ENCODE peak calls at places on chromosomes 4 and X, in eight cellular contexts. S, X, K, M, T, E, L and A are unnamed samples.

GRCh38 chr4:113495790-113496189 is 265.7 kb downstream of the CAMK2D start:
- DNase-seq in L (no peak), E (no peak), X (no peak), S (no peak), T (no peak), K (no peak), M (no peak), A (no peak)

GRCh38 chr4:64158648-64159326 is 250.5 kb downstream of the TECRL start:
- DNase-seq in E (peak), X (peak), L (peak), M (peak), K (peak), S (peak), T (no peak), A (no peak)

GRCh38 chr4:65510976-65511375 is 159.3 kb downstream of the EPHA5 start:
- DNase-seq in K (no peak), E (no peak), L (peak), S (no peak), M (no peak), X (no peak), T (no peak), A (no peak)

GRCh38 chrX:155009994-155010472 is 12.5 kb downstream of the F8 start:
- DNase-seq in L (no peak), X (no peak), E (no peak), T (no peak), S (no peak), K (no peak), M (no peak), A (no peak)

GRCh38 chrX:136850441-136851175 is 29.9 kb downstream of the RBMX start:
- DNase-seq in L (no peak), M (no peak), T (no peak), S (no peak), E (no peak), K (no peak), X (no peak), A (no peak)

GRCh38 chrX:114906978-114907510 is 110.4 kb downstream of the IL13RA2 start:
- DNase-seq in L (no peak), M (no peak), X (no peak), T (no peak), K (no peak), E (no peak), S (no peak), A (no peak)

GRCh38 chrX:22060451-22060940 is 28.4 kb downstream of the PHEX start:
- DNase-seq in L (peak), E (no peak), S (peak), X (no peak), K (no peak), M (no peak), T (no peak), A (no peak)

GRCh38 chr4:147378780-147379179 is 102.1 kb upstream of the EDNRA start:
- DNase-seq in E (no peak), X (no peak), T (no peak), K (no peak), M (no peak), S (no peak), L (no peak), A (no peak)

GRCh38 chr4:165515201-165515600 is 136.4 kb downstream of the CPE start:
- DNase-seq in E (no peak), L (no peak), S (no peak), X (no peak), M (no peak), T (no peak), K (no peak), A (no peak)

GRCh38 chrX:9858080-9858479 is 71.9 kb downstream of the SHROOM2 start:
- DNase-seq in S (no peak), K (no peak), X (no peak), T (no peak), M (no peak), E (no peak), L (no peak), A (no peak)

GRCh38 chrX:88425739-88426138 is 321.3 kb upstream of the CPXCR1 start:
- DNase-seq in T (no peak), L (no peak), M (no peak), S (no peak), K (no peak), X (no peak), E (no peak), A (no peak)

GRCh38 chrX:81875800-81876199 is 673.9 kb downstream of the SH3BGRL start:
- DNase-seq in S (no peak), T (no peak), X (no peak), M (no peak), K (no peak), E (no peak), L (no peak), A (no peak)

GRCh38 chr4:82643994-82644730 is 82.4 kb upstream of the TMEM150C start:
- DNase-seq in E (no peak), M (no peak), K (no peak), T (no peak), X (no peak), L (peak), S (no peak), A (peak)

GRCh38 chr4:104490096-104490769 is 4.5 kb downstream of the CXXC4 start:
- DNase-seq in X (no peak), E (no peak), T (no peak), L (no peak), M (peak), K (peak), S (no peak), A (no peak)

GRCh38 chrX:68632491-68632890 is 15.0 kb upstream of the STARD8 start:
- DNase-seq in S (no peak), L (no peak), X (no peak), K (no peak), T (no peak), E (no peak), M (no peak), A (no peak)

GRCh38 chr4:127145001-127145400 is 487.8 kb upstream of the INTU start:
- DNase-seq in L (no peak), X (no peak), S (no peak), E (no peak), T (no peak), M (no peak), K (no peak), A (no peak)

GRCh38 chr4:6343950-6344408 is 74.3 kb downstream of the WFS1 start:
- DNase-seq in K (no peak), E (no peak), M (no peak), L (peak), T (peak), X (no peak), S (peak), A (no peak)

GRCh38 chrX:39725928-39726619 is 371.7 kb downstream of the BCOR start:
- DNase-seq in K (no peak), S (no peak), E (no peak), X (no peak), M (no peak), L (peak), T (no peak), A (no peak)

GRCh38 chrX:17375631-17376380 is 806 bp downstream of the NHS start:
- DNase-seq in T (peak), E (no peak), L (peak), M (peak), K (peak), X (peak), S (no peak), A (no peak)

GRCh38 chrX:42732506-42732905 is 45.5 kb downstream of the PPP1R2C start:
- DNase-seq in E (no peak), X (no peak), T (no peak), M (no peak), S (no peak), L (no peak), K (no peak), A (no peak)

GRCh38 chrX:109345866-109346265 is 136.0 kb downstream of the GUCY2F start:
- DNase-seq in K (no peak), M (no peak), L (peak), X (no peak), T (no peak), E (no peak), S (no peak), A (no peak)

GRCh38 chr4:67575232-67575888 is 16.8 kb downstream of the STAP1 start:
- DNase-seq in X (no peak), K (no peak), M (no peak), S (peak), E (no peak), L (no peak), T (no peak), A (no peak)

GRCh38 chrX:38970845-38971244 is 169.6 kb downstream of the MID1IP1 start:
- DNase-seq in S (no peak), L (no peak), T (no peak), X (no peak), E (no peak), M (no peak), K (no peak), A (no peak)

DNA sequence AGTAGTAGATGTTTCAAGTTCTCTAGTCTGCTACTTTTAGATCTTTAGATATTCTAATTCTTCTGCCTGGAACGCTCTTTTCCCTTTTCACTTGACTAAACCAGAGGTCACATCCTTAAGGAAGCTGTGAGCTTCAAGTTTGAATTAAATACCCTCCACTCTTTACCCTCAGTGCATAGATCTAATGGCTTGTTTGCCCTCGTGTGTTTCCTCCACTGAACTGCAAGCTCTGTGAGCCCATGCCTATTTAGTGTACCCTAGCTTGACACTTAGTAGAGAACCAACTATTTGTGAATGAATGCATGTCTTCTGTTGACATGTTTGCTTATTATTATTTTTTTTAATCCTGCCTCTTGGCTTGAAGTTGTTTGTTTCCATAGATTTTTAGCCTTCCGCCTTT is 138.3 kb downstream of the PDE5A start:
- DNase-seq in S (peak), L (peak), K (no peak), T (no peak), X (no peak), E (no peak), M (peak), A (no peak)
- TF ChIP-seq CTCF in S (peak), L (peak), K (no peak), T (no peak), X (peak), E (no peak), M (peak), A (peak)

DNA sequence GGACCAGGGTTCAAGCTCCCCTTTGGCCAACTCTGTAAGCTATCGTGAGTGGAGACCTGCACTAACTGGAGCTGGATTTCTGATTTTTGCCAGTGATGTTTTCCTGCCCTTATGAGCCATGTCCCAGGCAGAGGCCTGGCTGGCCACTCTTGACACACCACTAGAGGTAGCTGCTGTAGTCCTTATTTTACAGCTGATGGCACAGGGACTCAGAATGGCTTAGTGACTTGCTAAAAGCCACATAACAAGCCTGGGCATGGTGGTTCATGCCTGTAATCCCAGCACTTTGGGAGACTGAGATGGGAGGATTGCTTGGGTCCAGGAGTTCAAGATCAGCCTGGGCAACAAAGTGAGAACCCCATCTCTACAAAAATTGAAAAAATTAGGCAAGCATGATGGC is 33.4 kb downstream of the CYTL1 start:
- DNase-seq in M (no peak), X (no peak), E (no peak), K (no peak), L (peak), T (no peak), S (peak), A (no peak)
- TF ChIP-seq CTCF in M (no peak), X (no peak), E (no peak), K (no peak), L (peak), T (no peak), S (peak), A (peak)

DNA sequence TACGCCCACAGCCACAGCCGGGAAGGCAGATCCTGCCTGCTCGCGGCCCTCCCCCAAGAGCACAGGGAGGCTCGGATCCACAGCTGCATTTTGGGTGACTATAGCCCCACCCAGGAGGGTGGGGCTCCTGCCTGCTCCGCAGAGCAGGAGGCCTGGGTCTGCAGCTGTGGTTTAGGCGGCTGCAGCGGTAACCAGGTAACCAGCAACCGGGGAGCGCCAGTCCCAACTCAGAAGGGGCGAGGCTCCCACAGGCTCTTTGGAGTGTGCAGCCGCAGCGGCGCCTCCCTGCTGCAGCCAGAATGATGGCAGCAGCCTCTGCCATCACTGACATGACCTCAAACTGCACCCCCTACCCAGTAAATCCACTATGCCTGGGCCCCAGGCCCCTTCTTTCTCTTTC is 148.0 kb upstream of the F9 start:
- DNase-seq in S (no peak), E (no peak), X (no peak), L (no peak), K (no peak), M (no peak), T (peak), A (no peak)
- TF ChIP-seq CTCF in S (no peak), E (no peak), X (no peak), L (no peak), K (no peak), M (no peak), T (no peak), A (no peak)

GRCh38 chrX:149831473-149831872 is 49.5 kb upstream of the MAGEA8 start:
- DNase-seq in M (no peak), T (no peak), K (no peak), S (no peak), X (no peak), L (no peak), E (no peak), A (no peak)
- TF ChIP-seq CTCF in M (no peak), T (no peak), K (no peak), S (no peak), X (no peak), L (no peak), E (no peak), A (no peak)

GRCh38 chrX:149950681-149951080 is 12.4 kb upstream of the EOLA2 start:
- DNase-seq in M (no peak), X (no peak), K (no peak), T (no peak), L (peak), E (no peak), S (peak), A (peak)

GRCh38 chrX:149948001-149948400 is 9.7 kb upstream of the EOLA2 start:
- DNase-seq in X (no peak), E (no peak), T (no peak), M (no peak), L (no peak), K (no peak), S (no peak), A (no peak)

GRCh38 chrX:149949743-149950436 is 11.6 kb upstream of the EOLA2 start:
- DNase-seq in M (no peak), L (no peak), S (no peak), E (no peak), K (no peak), X (no peak), T (no peak), A (no peak)
- TF ChIP-seq CTCF in M (no peak), L (no peak), S (no peak), E (no peak), K (no peak), X (no peak), T (no peak), A (no peak)

GRCh38 chrX:345020-345925 is 26.7 kb upstream of the GTPBP6 start:
- DNase-seq in M (no peak), K (no peak), L (no peak), T (peak), E (no peak), S (no peak), X (no peak), A (no peak)
- TF ChIP-seq CTCF in M (no peak), K (no peak), L (no peak), T (no peak), E (no peak), S (no peak), X (no peak), A (no peak)

GRCh38 chrX:41441934-41442823 is 5.0 kb upstream of the NYX start:
- DNase-seq in K (peak), E (peak), M (peak), L (peak), T (peak), S (peak), X (peak), A (peak)
- TF ChIP-seq CTCF in K (peak), E (peak), M (peak), L (peak), T (peak), S (peak), X (peak), A (peak)